ENCODE peak calls at places on chromosomes 5 and 9, in seven cellular contexts. L, K, W, T, X, R and A are unnamed samples.

GRCh38 chr9:20770947-20771346 is 86.9 kb downstream of the FOCAD start:
- DNase-seq in L (no peak), K (no peak), W (no peak), T (no peak), X (no peak), R (no peak), A (no peak)

GRCh38 chr9:116365056-116365471 is 211.5 kb downstream of the PAPPA start:
- DNase-seq in L (no peak), K (peak), W (no peak), T (peak), X (no peak), R (peak), A (no peak)

GRCh38 chr5:179920175-179920574 is 12.5 kb upstream of the TBC1D9B start:
- DNase-seq in L (no peak), K (no peak), W (no peak), T (no peak), X (no peak), R (no peak), A (no peak)

GRCh38 chr5:126597156-126597555 is 2.1 kb upstream of the ALDH7A1 start:
- DNase-seq in L (no peak), K (peak), W (peak), T (peak), X (no peak), R (no peak), A (peak)

GRCh38 chr5:1709186-1709803 is 90.3 kb downstream of the MRPL36 start:
- DNase-seq in L (no peak), K (no peak), W (no peak), T (no peak), X (no peak), R (no peak), A (no peak)

GRCh38 chr9:82132024-82132423 is 143.5 kb downstream of the SPATA31D1 start:
- DNase-seq in L (no peak), K (no peak), W (no peak), T (no peak), X (no peak), R (no peak), A (no peak)

GRCh38 chr5:135800656-135801055 is 33.8 kb upstream of the SLC25A48 start:
- DNase-seq in L (no peak), K (no peak), W (no peak), T (no peak), X (no peak), R (no peak), A (no peak)

GRCh38 chr5:116669261-116670049 is 94.8 kb upstream of the SEMA6A start:
- DNase-seq in L (no peak), K (no peak), W (no peak), T (no peak), X (no peak), R (no peak), A (no peak)

GRCh38 chr5:83817591-83817990 is 96.9 kb upstream of the HAPLN1 start:
- DNase-seq in L (no peak), K (no peak), W (no peak), T (no peak), X (no peak), R (no peak), A (no peak)

GRCh38 chr5:154366353-154366752 is 79.4 kb upstream of the SAP30L start:
- DNase-seq in L (no peak), K (peak), W (no peak), T (peak), X (no peak), R (no peak), A (no peak)

GRCh38 chr5:13809921-13810320 is 134.6 kb downstream of the DNAH5 start:
- DNase-seq in L (no peak), K (no peak), W (no peak), T (no peak), X (no peak), R (no peak), A (peak)

GRCh38 chr5:115435776-115436712 is 108.5 kb downstream of the FEM1C start:
- DNase-seq in L (no peak), K (peak), W (peak), T (peak), X (no peak), R (no peak), A (no peak)

GRCh38 chr5:74361406-74362358 is 278.8 kb downstream of the ENC1 start:
- DNase-seq in L (no peak), K (no peak), W (no peak), T (no peak), X (no peak), R (no peak), A (no peak)

GRCh38 chr9:79939819-79940218 is 368.1 kb downstream of the TLE4 start:
- DNase-seq in L (no peak), K (no peak), W (no peak), T (no peak), X (no peak), R (no peak), A (no peak)